ENCODE peak calls at places on chromosomes 6 and 20, in four cellular contexts. K is fibroblast of mammary gland, E is tibial artery, B is AG10803. J is an unnamed sample.

GRCh38 chr20:17822039-17822438 is 122.3 kb downstream of the BANF2 start:
- DNase-seq in B (peak; percentile 81), E (no peak), K (peak; percentile 90), J (no peak)

GRCh38 chr20:20368414-20369352 is 779 bp downstream of the INSM1 start:
- DNase-seq in E (no peak), K (peak; percentile 7), B (no peak), J (no peak)

GRCh38 chr6:136582702-136583471 is 32.7 kb upstream of the MAP7 start:
- DNase-seq in E (no peak), B (peak; percentile 93), K (peak; percentile 93), J (no peak)

GRCh38 chr6:33766921-33767700 is 20.4 kb upstream of the IP6K3 start:
- DNase-seq in K (no peak), E (no peak), B (no peak), J (no peak)

GRCh38 chr6:163958646-163959045 is 544.1 kb downstream of the QKI start:
- DNase-seq in B (peak; percentile 30), K (no peak), E (no peak), J (no peak)

GRCh38 chr6:109374493-109374892 is 7.8 kb downstream of the CD164 start:
- DNase-seq in B (no peak), K (no peak), E (no peak), J (no peak)

GRCh38 chr20:4603724-4604123 is 118.0 kb upstream of the PRND start:
- DNase-seq in B (no peak), E (no peak), K (peak; percentile 34), J (no peak)

GRCh38 chr20:5211803-5212714 is 85.3 kb downstream of the CDS2 start:
- DNase-seq in K (no peak), E (no peak), B (no peak), J (no peak)

GRCh38 chr6:139430897-139431601 is 56.6 kb upstream of the CITED2 start:
- DNase-seq in E (no peak), K (peak; percentile 32), B (no peak), J (no peak)

GRCh38 chr20:46592580-46593362 is 42.3 kb upstream of the OCSTAMP start:
- DNase-seq in K (no peak), E (no peak), B (no peak), J (no peak)

GRCh38 chr6:155693573-155694428 is 238.2 kb upstream of the NOX3 start:
- DNase-seq in K (no peak), B (no peak), E (no peak), J (no peak)

GRCh38 chr6:170142559-170142958 is 148.3 kb downstream of the DLL1 start:
- DNase-seq in E (peak; percentile 1), B (no peak), K (no peak), J (no peak)

GRCh38 chr6:10412948-10413849 is 1.7 kb downstream of the TFAP2A start:
- DNase-seq in K (no peak), E (no peak), B (no peak), J (no peak)

GRCh38 chr6:114569643-114570042 is 226.8 kb upstream of the HS3ST5 start:
- DNase-seq in B (no peak), K (no peak), E (no peak), J (no peak)

GRCh38 chr6:11297376-11297729 is 64.9 kb upstream of the NEDD9 start:
- DNase-seq in E (no peak), K (no peak), B (no peak), J (no peak)

GRCh38 chr6:170063431-170063830 is 227.4 kb downstream of the DLL1 start:
- DNase-seq in K (no peak), B (no peak), E (peak; percentile 12), J (peak; percentile 1)

GRCh38 chr6:69957990-69958559 is 91.7 kb downstream of the COL19A1 start:
- DNase-seq in K (peak; percentile 8), B (no peak), E (no peak), J (no peak)

GRCh38 chr6:27986928-27987725 is 30.1 kb downstream of the OR2B6 start:
- DNase-seq in B (peak; percentile 2), E (no peak), K (no peak), J (no peak)

GRCh38 chr6:63598251-63599036 is 26.2 kb downstream of the LOC128125822 start:
- DNase-seq in K (peak; percentile 60), E (peak; percentile 71), B (peak; percentile 36), J (peak; percentile 63)

GRCh38 chr6:75205776-75206334 is at the start of gene COL12A1:
- DNase-seq in E (peak; percentile 95), B (peak; percentile 100), K (peak; percentile 99), J (peak; percentile 88)

GRCh38 chr6:39430968-39431523 is 108.5 kb upstream of the KCNK16 start:
- DNase-seq in E (peak; percentile 51), B (peak; percentile 73), K (no peak), J (peak; percentile 67)

DNA sequence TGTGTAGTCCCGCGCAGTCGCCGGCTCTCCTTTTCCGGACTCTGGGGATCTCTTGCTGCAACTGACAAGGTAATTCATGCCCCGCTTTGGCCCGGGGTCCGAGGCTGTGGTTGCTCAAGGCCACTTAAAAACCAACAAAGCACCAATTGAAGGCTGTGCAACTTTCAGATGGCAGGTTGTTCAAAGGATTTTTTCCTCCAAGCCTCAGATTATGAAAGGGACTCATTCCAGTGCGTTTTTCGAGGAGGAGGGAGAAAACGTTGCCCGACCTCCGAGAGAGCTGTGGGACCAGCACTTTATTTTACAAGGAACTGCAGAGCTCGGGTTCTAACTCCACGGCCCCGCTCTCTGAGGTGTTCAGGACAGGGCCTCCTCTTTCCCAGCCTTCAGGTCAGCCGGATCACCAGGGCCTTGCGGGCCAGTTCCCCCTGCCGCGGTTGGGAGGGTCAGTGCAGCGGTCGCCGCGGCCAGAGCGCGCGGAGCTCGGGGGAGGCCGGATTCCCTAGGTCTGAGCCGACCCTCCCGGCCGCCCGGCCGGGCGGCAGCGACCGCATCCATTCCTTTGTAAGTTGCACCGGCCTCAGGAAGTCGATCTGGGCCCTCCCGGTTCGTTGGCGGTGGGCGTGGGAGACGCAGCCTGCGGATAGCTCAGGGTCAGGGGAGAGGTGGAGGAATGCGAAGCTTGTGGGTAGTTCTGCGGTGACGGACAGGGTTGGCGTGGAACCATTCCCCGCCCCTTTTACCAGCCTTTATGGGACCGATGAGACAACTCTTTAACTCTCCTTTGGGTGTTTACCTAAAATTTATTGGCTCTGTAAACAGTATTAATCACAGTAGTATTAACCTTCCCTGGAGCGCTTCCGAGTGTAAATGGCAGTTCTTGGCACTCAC is 1.6 kb downstream of the UTRN start:
- DNase-seq in B (peak; percentile 86), K (peak; percentile 93), E (peak; percentile 62), J (peak; percentile 73)
- H3K4me3 ChIP-seq in B (peak overlapping the region; percentile 88), K (peak overlapping the region; percentile 87), E (peak overlapping the region; percentile 95), J (peak overlapping the region; percentile 96)

GRCh38 chr6:134607411-134607810 is 289.5 kb upstream of the SGK1 start:
- DNase-seq in K (peak; percentile 39), E (no peak), B (peak; percentile 25), J (no peak)

GRCh38 chr6:134604014-134604676 is 286.2 kb upstream of the SGK1 start:
- DNase-seq in K (no peak), B (no peak), E (no peak), J (no peak)

GRCh38 chr6:134600671-134601070 is 282.8 kb upstream of the SGK1 start:
- DNase-seq in B (no peak), E (no peak), K (no peak), J (no peak)

GRCh38 chr6:134602123-134602522 is 284.2 kb upstream of the SGK1 start:
- DNase-seq in B (no peak), E (no peak), K (no peak), J (no peak)

DNA sequence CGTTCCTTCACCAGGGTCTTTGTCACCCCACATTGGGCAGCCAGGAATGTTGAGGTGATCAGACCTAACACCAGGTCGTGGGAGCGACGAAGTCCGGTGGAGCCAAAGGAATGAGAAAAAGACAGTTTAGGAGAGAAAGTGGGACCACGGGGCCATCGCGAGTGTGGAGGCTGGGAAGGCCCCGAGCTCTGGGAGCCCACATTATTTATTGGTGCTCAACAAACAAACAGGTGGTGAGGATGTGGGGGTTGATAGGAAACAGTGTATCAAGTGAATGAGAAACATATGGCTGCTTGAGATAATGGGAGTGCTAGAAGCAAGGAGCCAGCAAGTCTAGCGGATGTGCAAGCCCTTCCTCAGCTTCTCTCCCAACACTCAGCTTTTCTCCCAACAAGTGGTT is 287.1 kb upstream of the SGK1 start:
- DNase-seq in K (no peak), B (no peak), E (no peak), J (no peak)
- H3K4me3 ChIP-seq in K (no peak overlapping the region), B (no peak overlapping the region), E (no peak overlapping the region), J (no peak overlapping the region)

GRCh38 chr6:56690519-56691200 is 48.0 kb upstream of the DST start:
- DNase-seq in K (peak; percentile 66), B (peak; percentile 87), E (no peak), J (no peak)
- H3K4me3 ChIP-seq in K (no peak overlapping the region), B (peak overlapping the region; percentile 59), E (peak overlapping the region; percentile 49), J (peak overlapping the region; percentile 51)

GRCh38 chr6:26519359-26519758 is 18.8 kb upstream of the HMGN4 start:
- DNase-seq in B (no peak), K (no peak), E (no peak), J (no peak)

GRCh38 chr6:26521485-26522391 is 16.4 kb upstream of the HMGN4 start:
- DNase-seq in K (peak; percentile 79), E (peak; percentile 69), B (peak; percentile 87), J (peak; percentile 86)

GRCh38 chr6:26520840-26521484 is 17.2 kb upstream of the HMGN4 start:
- DNase-seq in E (peak; percentile 85), B (peak; percentile 86), K (peak; percentile 79), J (peak; percentile 89)

GRCh38 chr6:26516481-26517427 is 16.7 kb downstream of the BTN1A1 start:
- DNase-seq in B (no peak), E (no peak), K (peak; percentile 31), J (no peak)

DNA sequence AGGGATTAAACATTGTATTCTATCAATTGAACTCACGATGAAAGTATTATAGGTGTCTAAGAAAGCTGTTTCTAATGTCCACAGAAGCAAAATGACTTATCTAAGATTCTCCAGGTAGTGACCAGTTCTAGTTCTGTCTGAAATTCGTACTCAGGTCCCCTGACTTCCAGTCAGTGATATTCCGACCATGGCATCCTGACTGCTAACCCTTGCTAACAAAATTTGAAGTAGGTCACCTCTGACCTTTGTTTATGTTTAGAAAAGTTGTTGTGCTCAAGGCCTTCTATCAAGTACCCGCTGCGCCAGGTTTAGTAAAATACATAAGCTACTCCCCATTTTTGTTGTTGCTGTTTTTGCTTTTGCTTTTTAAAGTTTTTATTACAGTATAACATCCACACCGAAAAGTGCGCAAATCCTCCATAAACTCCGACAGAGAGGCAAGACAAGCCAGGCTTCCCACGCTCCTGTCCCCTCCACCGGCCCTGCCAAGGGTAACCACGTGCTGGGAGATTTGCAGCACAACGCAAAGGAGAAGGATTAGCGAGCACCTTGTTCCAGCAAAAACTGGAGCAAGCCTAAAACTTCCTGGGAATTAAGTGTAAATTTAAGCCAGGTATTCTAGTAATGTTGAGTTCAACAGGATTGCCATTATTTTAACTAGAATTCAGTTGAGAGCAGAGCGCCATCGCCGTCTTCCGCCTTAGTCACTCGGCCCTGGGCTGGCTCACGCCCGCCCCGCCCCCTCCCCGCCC is 17.9 kb upstream of the HMGN4 start:
- DNase-seq in K (no peak), E (no peak), B (no peak), J (peak; percentile 59)
- H3K4me3 ChIP-seq in K (peak overlapping the region; percentile 29), E (peak overlapping the region; percentile 76), B (peak overlapping the region; percentile 60), J (peak overlapping the region; percentile 53)

J was measured in heart right ventricle.